ENCODE peak calls at places on chromosomes 11 and 22, in four cellular contexts. O is breast epithelium, H is neural progenitor cell, W is colonic mucosa. A is an unnamed sample.

GRCh38 chr11:105148241-105148640 is 8.7 kb upstream of the CARD18 start:
- DNase-seq in H (no peak), O (no peak), W (no peak), A (no peak)

GRCh38 chr11:126080206-126080941 is 17.7 kb upstream of the CDON start:
- DNase-seq in H (peak), W (no peak), O (peak), A (no peak)

GRCh38 chr11:71183878-71184277 is 68.5 kb downstream of the SHANK2 start:
- DNase-seq in W (no peak), H (no peak), O (no peak), A (no peak)

GRCh38 chr11:9740202-9740881 is 76.5 kb downstream of the SWAP70 start:
- DNase-seq in O (peak), W (peak), H (no peak), A (no peak)

GRCh38 chr22:50564289-50564688 is 1.6 kb upstream of the SYCE3 start:
- DNase-seq in O (no peak), W (peak), H (no peak), A (no peak)

GRCh38 chr22:50599816-50600454 is 658 bp upstream of the MAPK8IP2 start:
- DNase-seq in H (peak), W (peak), O (peak), A (no peak)

GRCh38 chr11:76830639-76831312 is 29.9 kb upstream of the ACER3 start:
- DNase-seq in W (peak), H (no peak), O (no peak), A (no peak)

GRCh38 chr11:63682045-63682915 is 980 bp downstream of the RTN3 start:
- DNase-seq in H (peak), O (no peak), W (peak), A (peak)

GRCh38 chr11:35337919-35338316 is 81.4 kb downstream of the SLC1A2 start:
- DNase-seq in O (no peak), W (no peak), H (no peak), A (no peak)

GRCh38 chr11:86141645-86142569 is 73.0 kb upstream of the PICALM start:
- DNase-seq in H (no peak), W (no peak), O (no peak), A (no peak)

GRCh38 chr22:17097701-17098100 is 12.9 kb downstream of the IL17RA start:
- DNase-seq in O (no peak), W (no peak), H (no peak), A (no peak)
- H3K27ac ChIP-seq in O (no peak), W (no peak), H (no peak), A (peak)

GRCh38 chr22:30021881-30022619 is 58.2 kb upstream of the HORMAD2 start:
- DNase-seq in H (no peak), W (no peak), O (no peak), A (no peak)
- H3K27ac ChIP-seq in H (no peak), W (no peak), O (peak), A (no peak)

GRCh38 chr11:96105197-96105895 is 181.4 kb upstream of the MTMR2 start:
- DNase-seq in W (no peak), O (no peak), H (no peak), A (no peak)
- H3K27ac ChIP-seq in W (no peak), O (peak), H (no peak), A (no peak)

DNA sequence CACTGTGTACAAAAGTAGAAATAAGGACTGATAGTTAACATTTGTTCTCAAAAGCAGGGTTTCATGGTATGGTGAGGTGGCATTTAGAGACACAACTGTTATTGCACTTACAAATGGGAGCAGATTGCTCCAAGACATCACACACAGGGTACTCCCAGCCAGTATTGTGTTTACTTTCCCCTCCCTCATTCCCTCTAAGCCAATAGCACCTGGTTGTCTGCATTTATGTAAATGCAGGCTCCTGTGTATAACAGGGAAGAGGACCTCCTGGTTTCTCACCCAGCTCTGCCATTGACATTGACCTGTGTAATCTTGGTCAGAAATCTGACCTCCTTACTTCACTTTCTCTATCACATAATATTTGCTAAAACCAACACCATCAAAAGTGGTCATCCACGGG is 154.4 kb downstream of the NAV2 start:
- DNase-seq in W (no peak), O (no peak), H (no peak), A (no peak)
- H3K27ac ChIP-seq in W (no peak), O (no peak), H (no peak), A (no peak)

GRCh38 chr11:94128171-94128745 is 383 bp upstream of the PANX1 start:
- DNase-seq in O (no peak), W (no peak), H (no peak), A (no peak)

GRCh38 chr11:94131363-94132115 is 2.9 kb downstream of the PANX1 start:
- DNase-seq in W (no peak), O (no peak), H (no peak), A (no peak)

GRCh38 chr11:94130589-94131362 is 2.1 kb downstream of the PANX1 start:
- DNase-seq in O (no peak), H (no peak), W (no peak), A (no peak)

GRCh38 chr11:94128746-94129504 is at the start of gene PANX1:
- DNase-seq in H (peak), O (peak), W (peak), A (no peak)

GRCh38 chr11:94129505-94130335 is 1.1 kb downstream of the PANX1 start:
- DNase-seq in W (peak), H (peak), O (no peak), A (no peak)
- H3K27ac ChIP-seq in W (peak), H (no peak), O (peak), A (peak)

DNA sequence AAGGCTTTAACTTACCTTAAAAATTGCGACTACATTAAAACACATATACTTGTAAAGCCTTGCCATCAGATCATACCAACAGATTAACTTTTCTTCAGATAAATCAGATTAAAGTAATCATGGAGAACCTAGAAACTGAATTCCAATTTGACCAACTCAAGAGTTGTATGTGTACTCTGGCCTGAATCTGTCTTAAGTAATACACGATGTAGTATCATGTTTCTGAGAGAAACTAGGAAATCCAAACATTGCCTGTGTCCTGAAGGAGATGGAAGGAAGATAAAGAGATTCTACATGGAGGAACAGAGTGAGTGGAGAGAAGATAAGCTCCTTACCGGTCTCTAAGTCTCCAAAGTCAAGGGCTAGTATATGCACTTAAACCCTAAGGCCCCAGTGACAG is 162.1 kb downstream of the CADM1 start:
- DNase-seq in H (no peak), O (no peak), W (no peak), A (no peak)
- H3K27ac ChIP-seq in H (no peak), O (no peak), W (no peak), A (no peak)

A was measured in substantia nigra.